ENCODE peak calls at places on chromosomes 11 and 22, in seven cellular contexts. One of them, this sample, is unnamed.

GRCh38 chr11:117019871-117020270 is 78.4 kb downstream of the SIK3 start:
- DNase-seq in prostate gland: no peak
- DNase-seq in RWPE1: no peak
- DNase-seq in pancreas: no peak
- DNase-seq in tibial artery: no peak
- DNase-seq in ovary: no peak
- DNase-seq in AG04450: no peak
- DNase-seq in this sample: no peak

GRCh38 chr11:125168875-125169537 is 4.5 kb downstream of the PKNOX2 start:
- DNase-seq in ovary: peak
- DNase-seq in AG04450: no peak
- DNase-seq in prostate gland: no peak
- DNase-seq in RWPE1: no peak
- DNase-seq in pancreas: no peak
- DNase-seq in tibial artery: no peak
- DNase-seq in this sample: no peak

GRCh38 chr22:26239561-26239960 is 70.3 kb downstream of the SEZ6L start:
- DNase-seq in AG04450: no peak
- DNase-seq in tibial artery: no peak
- DNase-seq in ovary: no peak
- DNase-seq in prostate gland: no peak
- DNase-seq in RWPE1: no peak
- DNase-seq in pancreas: no peak
- DNase-seq in this sample: no peak

GRCh38 chr11:84316866-84317560 is 1030.8 kb upstream of the CCDC90B start:
- DNase-seq in tibial artery: no peak
- DNase-seq in pancreas: no peak
- DNase-seq in ovary: peak
- DNase-seq in RWPE1: peak
- DNase-seq in AG04450: no peak
- DNase-seq in prostate gland: no peak
- DNase-seq in this sample: no peak

GRCh38 chr11:63240098-63240497 is 3.3 kb downstream of the SLC22A25 start:
- DNase-seq in prostate gland: no peak
- DNase-seq in tibial artery: no peak
- DNase-seq in AG04450: no peak
- DNase-seq in RWPE1: no peak
- DNase-seq in ovary: no peak
- DNase-seq in pancreas: no peak
- DNase-seq in this sample: no peak

GRCh38 chr11:111635706-111636045 is 33.4 kb downstream of the SIK2 start:
- DNase-seq in ovary: peak
- DNase-seq in tibial artery: peak
- DNase-seq in AG04450: peak
- DNase-seq in pancreas: no peak
- DNase-seq in RWPE1: no peak
- DNase-seq in prostate gland: no peak
- DNase-seq in this sample: peak

GRCh38 chr11:45155627-45156180 is 9.3 kb downstream of the PRDM11 start:
- DNase-seq in pancreas: no peak
- DNase-seq in ovary: no peak
- DNase-seq in RWPE1: no peak
- DNase-seq in tibial artery: no peak
- DNase-seq in prostate gland: no peak
- DNase-seq in AG04450: no peak
- DNase-seq in this sample: no peak

GRCh38 chr11:133726576-133726975 is 118.7 kb downstream of the SPATA19 start:
- DNase-seq in AG04450: no peak
- DNase-seq in prostate gland: no peak
- DNase-seq in RWPE1: no peak
- DNase-seq in ovary: no peak
- DNase-seq in tibial artery: no peak
- DNase-seq in pancreas: no peak
- DNase-seq in this sample: no peak

GRCh38 chr11:91163619-91164451 is 941.0 kb upstream of the CHORDC1 start:
- DNase-seq in prostate gland: no peak
- DNase-seq in pancreas: no peak
- DNase-seq in ovary: no peak
- DNase-seq in RWPE1: peak
- DNase-seq in AG04450: no peak
- DNase-seq in tibial artery: no peak
- DNase-seq in this sample: no peak

DNA sequence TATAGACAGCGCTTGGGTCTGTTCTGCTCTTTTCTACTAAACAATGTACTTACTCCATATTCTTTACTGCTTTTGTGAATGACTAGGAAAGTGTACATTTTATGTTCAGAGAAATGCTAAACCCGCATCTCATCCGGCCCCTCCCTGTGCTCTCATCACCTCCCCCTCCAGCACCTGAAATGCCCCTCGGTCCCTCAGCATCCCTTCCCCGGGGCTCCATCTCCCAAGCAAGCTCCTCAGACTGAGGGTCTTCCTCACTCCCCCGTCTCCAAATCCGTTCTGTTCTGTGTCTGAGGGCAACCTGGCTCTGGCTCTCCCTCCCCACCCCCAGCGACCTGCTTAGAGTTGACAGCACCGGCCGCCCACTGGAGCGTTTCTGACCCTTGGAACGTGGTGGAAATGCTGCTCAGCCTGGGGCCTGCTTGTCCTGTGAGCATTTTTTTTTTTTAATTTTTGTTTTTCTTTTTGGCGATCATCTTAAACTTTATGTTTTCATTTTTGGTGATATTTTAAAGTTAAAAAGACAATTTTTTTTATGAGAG is 1.4 kb downstream of the SELENOO start:
- DNase-seq in ovary: no peak
- DNase-seq in RWPE1: no peak
- DNase-seq in tibial artery: no peak
- DNase-seq in prostate gland: no peak
- DNase-seq in pancreas: no peak
- DNase-seq in AG04450: no peak
- DNase-seq in this sample: peak
- H3K27ac ChIP-seq in ovary: no peak
- H3K27ac ChIP-seq in RWPE1: peak
- H3K27ac ChIP-seq in tibial artery: no peak
- H3K27ac ChIP-seq in prostate gland: peak
- H3K27ac ChIP-seq in pancreas: no peak
- H3K27ac ChIP-seq in AG04450: no peak
- H3K27ac ChIP-seq in this sample: no peak

GRCh38 chr22:36355362-36355761 is 32.4 kb downstream of the MYH9 start:
- DNase-seq in RWPE1: no peak
- DNase-seq in pancreas: no peak
- DNase-seq in AG04450: no peak
- DNase-seq in tibial artery: no peak
- DNase-seq in prostate gland: no peak
- DNase-seq in ovary: no peak
- DNase-seq in this sample: peak

GRCh38 chr22:36351921-36352774 is 35.6 kb downstream of the MYH9 start:
- DNase-seq in pancreas: no peak
- DNase-seq in RWPE1: no peak
- DNase-seq in prostate gland: peak
- DNase-seq in ovary: no peak
- DNase-seq in AG04450: no peak
- DNase-seq in tibial artery: no peak
- DNase-seq in this sample: peak

GRCh38 chr22:36355894-36356293 is 31.9 kb downstream of the MYH9 start:
- DNase-seq in AG04450: no peak
- DNase-seq in RWPE1: no peak
- DNase-seq in ovary: no peak
- DNase-seq in tibial artery: no peak
- DNase-seq in pancreas: no peak
- DNase-seq in prostate gland: no peak
- DNase-seq in this sample: peak

GRCh38 chr22:36350751-36351594 is 36.8 kb downstream of the MYH9 start:
- DNase-seq in pancreas: no peak
- DNase-seq in AG04450: no peak
- DNase-seq in prostate gland: no peak
- DNase-seq in RWPE1: no peak
- DNase-seq in tibial artery: no peak
- DNase-seq in ovary: peak
- DNase-seq in this sample: no peak

GRCh38 chr22:36352775-36353507 is 34.8 kb downstream of the MYH9 start:
- DNase-seq in tibial artery: peak
- DNase-seq in RWPE1: no peak
- DNase-seq in ovary: peak
- DNase-seq in AG04450: peak
- DNase-seq in pancreas: peak
- DNase-seq in prostate gland: peak
- DNase-seq in this sample: peak
- H3K27ac ChIP-seq in tibial artery: peak
- H3K27ac ChIP-seq in RWPE1: peak
- H3K27ac ChIP-seq in ovary: peak
- H3K27ac ChIP-seq in AG04450: peak
- H3K27ac ChIP-seq in pancreas: peak
- H3K27ac ChIP-seq in prostate gland: peak
- H3K27ac ChIP-seq in this sample: peak

DNA sequence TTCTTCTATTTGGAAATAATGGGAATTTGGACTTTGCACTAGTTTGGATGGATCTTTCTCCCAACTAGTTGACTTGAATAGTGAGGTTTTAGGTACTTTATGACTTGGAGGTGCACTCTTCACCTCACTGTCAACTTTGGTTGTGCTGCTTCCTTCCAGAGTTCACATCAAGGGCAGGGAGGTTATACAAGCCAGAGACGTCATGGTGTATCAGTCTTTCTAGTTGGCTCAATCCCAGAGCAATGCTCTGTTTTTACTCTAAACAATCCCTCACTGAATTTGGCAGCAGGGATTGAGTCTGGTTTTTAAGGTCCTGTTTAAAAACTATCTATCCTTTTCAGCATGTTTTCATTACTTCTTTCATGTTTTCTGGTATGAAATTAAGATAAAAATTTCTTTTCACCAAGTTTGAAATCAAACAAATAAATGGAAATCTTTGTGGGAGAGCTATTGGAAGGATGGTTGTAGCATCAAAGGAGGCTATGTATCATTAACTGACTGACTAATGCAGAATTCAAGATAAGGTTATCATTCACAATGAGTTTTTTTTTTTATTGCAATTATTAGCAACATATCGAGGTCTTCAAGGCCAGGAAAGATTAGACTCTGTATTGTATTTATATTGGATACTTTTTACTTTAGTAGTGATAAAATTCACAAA is 28.0 kb upstream of the ZBED5 start:
- DNase-seq in pancreas: no peak
- DNase-seq in tibial artery: no peak
- DNase-seq in ovary: no peak
- DNase-seq in RWPE1: no peak
- DNase-seq in AG04450: no peak
- DNase-seq in prostate gland: no peak
- DNase-seq in this sample: no peak
- H3K27ac ChIP-seq in pancreas: no peak
- H3K27ac ChIP-seq in tibial artery: peak
- H3K27ac ChIP-seq in ovary: no peak
- H3K27ac ChIP-seq in RWPE1: no peak
- H3K27ac ChIP-seq in AG04450: no peak
- H3K27ac ChIP-seq in prostate gland: no peak
- H3K27ac ChIP-seq in this sample: no peak

GRCh38 chr11:72102631-72102945 is 509 bp downstream of the LAMTOR1 start:
- DNase-seq in RWPE1: no peak
- DNase-seq in prostate gland: no peak
- DNase-seq in tibial artery: no peak
- DNase-seq in pancreas: no peak
- DNase-seq in AG04450: no peak
- DNase-seq in ovary: no peak
- DNase-seq in this sample: no peak
- H3K27ac ChIP-seq in RWPE1: peak
- H3K27ac ChIP-seq in prostate gland: peak
- H3K27ac ChIP-seq in tibial artery: peak
- H3K27ac ChIP-seq in pancreas: peak
- H3K27ac ChIP-seq in AG04450: peak
- H3K27ac ChIP-seq in ovary: peak
- H3K27ac ChIP-seq in this sample: peak